ENCODE peak calls at places on chromosomes 6 and 20, in four cellular contexts. One of them, this sample, is unnamed. For H3K27me3, the result is how much of the 10 kb centered on the place peaks cover.

GRCh38 chr6:684831-685636 is 7.9 kb downstream of the EXOC2 start:
- DNase-seq in MM.1S: peak
- DNase-seq in stomach: no peak
- DNase-seq in tibial artery: no peak
- DNase-seq in this sample: no peak

GRCh38 chr20:50054626-50055511 is 58.1 kb downstream of the UBE2V1 start:
- DNase-seq in MM.1S: no peak
- DNase-seq in stomach: peak
- DNase-seq in tibial artery: no peak
- DNase-seq in this sample: no peak

GRCh38 chr6:26270121-26270861 is 94.7 kb upstream of the BTN3A2 start:
- DNase-seq in MM.1S: peak
- DNase-seq in stomach: no peak
- DNase-seq in tibial artery: no peak
- DNase-seq in this sample: no peak

GRCh38 chr6:53728570-53729194 is 63.1 kb upstream of the KLHL31 start:
- DNase-seq in MM.1S: peak
- DNase-seq in stomach: peak
- DNase-seq in tibial artery: no peak
- DNase-seq in this sample: peak

GRCh38 chr6:169445661-169446581 is 192.3 kb upstream of the THBS2 start:
- DNase-seq in MM.1S: no peak
- DNase-seq in stomach: peak
- DNase-seq in tibial artery: no peak
- DNase-seq in this sample: no peak

GRCh38 chr6:113927001-113927400 is 43.9 kb downstream of the HDAC2 start:
- DNase-seq in MM.1S: no peak
- DNase-seq in stomach: no peak
- DNase-seq in tibial artery: no peak
- DNase-seq in this sample: no peak

GRCh38 chr6:30060634-30060981 is 457 bp upstream of the POLR1H start:
- DNase-seq in MM.1S: peak
- DNase-seq in stomach: no peak
- DNase-seq in tibial artery: peak
- DNase-seq in this sample: peak

GRCh38 chr20:63979549-63980316 is at the start of gene SAMD10:
- DNase-seq in MM.1S: peak
- DNase-seq in stomach: peak
- DNase-seq in tibial artery: no peak
- DNase-seq in this sample: no peak

GRCh38 chr6:29494131-29494530 is 6.4 kb upstream of the MAS1L start:
- DNase-seq in MM.1S: no peak
- DNase-seq in stomach: no peak
- DNase-seq in tibial artery: no peak
- DNase-seq in this sample: no peak

GRCh38 chr20:8414611-8415274 is 282.7 kb downstream of the PLCB1 start:
- DNase-seq in MM.1S: no peak
- DNase-seq in stomach: no peak
- DNase-seq in tibial artery: no peak
- DNase-seq in this sample: no peak

GRCh38 chr20:33490023-33490933 is at the start of gene CBFA2T2:
- DNase-seq in MM.1S: peak
- DNase-seq in stomach: no peak
- DNase-seq in tibial artery: peak
- DNase-seq in this sample: no peak

GRCh38 chr6:63573899-63574553 is 1.7 kb downstream of the LOC128125822 start:
- DNase-seq in MM.1S: peak
- DNase-seq in stomach: peak
- DNase-seq in tibial artery: no peak
- DNase-seq in this sample: peak

GRCh38 chr6:168704678-168705077 is 263.7 kb downstream of the SMOC2 start:
- DNase-seq in MM.1S: no peak
- DNase-seq in stomach: no peak
- DNase-seq in tibial artery: no peak
- DNase-seq in this sample: no peak

GRCh38 chr6:117477988-117478852 is 4.3 kb upstream of the DCBLD1 start:
- DNase-seq in MM.1S: peak
- DNase-seq in stomach: no peak
- DNase-seq in tibial artery: no peak
- DNase-seq in this sample: peak

GRCh38 chr20:45347297-45347935 is 808 bp downstream of the SDC4 start:
- DNase-seq in MM.1S: no peak
- DNase-seq in stomach: peak
- DNase-seq in tibial artery: no peak
- DNase-seq in this sample: no peak

GRCh38 chr20:22717466-22717865 is 133.1 kb upstream of the FOXA2 start:
- DNase-seq in MM.1S: no peak
- DNase-seq in stomach: peak
- DNase-seq in tibial artery: no peak
- DNase-seq in this sample: no peak

GRCh38 chr6:91711518-91711917 is 1124.6 kb upstream of the MAP3K7 start:
- DNase-seq in MM.1S: no peak
- DNase-seq in stomach: no peak
- DNase-seq in tibial artery: no peak
- DNase-seq in this sample: no peak

GRCh38 chr6:125367036-125367782 is 65.4 kb upstream of the HDDC2 start:
- DNase-seq in MM.1S: no peak
- DNase-seq in stomach: no peak
- DNase-seq in tibial artery: peak
- DNase-seq in this sample: no peak

GRCh38 chr6:125363010-125363359 is 61.2 kb upstream of the HDDC2 start:
- DNase-seq in MM.1S: no peak
- DNase-seq in stomach: no peak
- DNase-seq in tibial artery: no peak
- DNase-seq in this sample: no peak

GRCh38 chr6:125361868-125362267 is 60.1 kb upstream of the HDDC2 start:
- DNase-seq in MM.1S: no peak
- DNase-seq in stomach: no peak
- DNase-seq in tibial artery: no peak
- DNase-seq in this sample: no peak

GRCh38 chr6:125363360-125364121 is 61.8 kb upstream of the HDDC2 start:
- DNase-seq in MM.1S: no peak
- DNase-seq in stomach: peak
- DNase-seq in tibial artery: peak
- DNase-seq in this sample: peak

DNA sequence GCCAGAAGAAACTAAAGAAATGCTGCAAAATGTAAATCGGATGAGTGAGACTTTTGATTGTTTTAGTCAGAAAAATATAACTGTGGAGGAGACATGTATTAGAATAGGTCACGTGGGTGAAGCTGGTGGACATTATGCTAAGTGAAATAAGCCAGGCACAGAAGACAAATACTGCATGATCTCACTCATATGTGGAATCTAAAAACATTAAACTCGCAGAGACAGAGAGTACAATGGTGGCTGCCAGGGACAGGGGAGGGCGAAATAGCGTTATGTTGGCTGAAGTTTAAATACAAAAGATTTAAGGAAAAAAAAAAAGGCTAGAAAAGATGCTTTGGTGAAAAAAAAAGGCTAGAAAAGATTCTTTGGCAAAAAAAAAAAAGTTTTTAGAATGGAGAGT is 63.5 kb upstream of the HDDC2 start:
- DNase-seq in MM.1S: no peak
- DNase-seq in stomach: no peak
- DNase-seq in tibial artery: no peak
- DNase-seq in this sample: no peak
- H3K4me3 ChIP-seq in MM.1S: no peak
- H3K4me3 ChIP-seq in stomach: no peak
- H3K4me3 ChIP-seq in tibial artery: no peak
- H3K4me3 ChIP-seq in this sample: no peak

DNA sequence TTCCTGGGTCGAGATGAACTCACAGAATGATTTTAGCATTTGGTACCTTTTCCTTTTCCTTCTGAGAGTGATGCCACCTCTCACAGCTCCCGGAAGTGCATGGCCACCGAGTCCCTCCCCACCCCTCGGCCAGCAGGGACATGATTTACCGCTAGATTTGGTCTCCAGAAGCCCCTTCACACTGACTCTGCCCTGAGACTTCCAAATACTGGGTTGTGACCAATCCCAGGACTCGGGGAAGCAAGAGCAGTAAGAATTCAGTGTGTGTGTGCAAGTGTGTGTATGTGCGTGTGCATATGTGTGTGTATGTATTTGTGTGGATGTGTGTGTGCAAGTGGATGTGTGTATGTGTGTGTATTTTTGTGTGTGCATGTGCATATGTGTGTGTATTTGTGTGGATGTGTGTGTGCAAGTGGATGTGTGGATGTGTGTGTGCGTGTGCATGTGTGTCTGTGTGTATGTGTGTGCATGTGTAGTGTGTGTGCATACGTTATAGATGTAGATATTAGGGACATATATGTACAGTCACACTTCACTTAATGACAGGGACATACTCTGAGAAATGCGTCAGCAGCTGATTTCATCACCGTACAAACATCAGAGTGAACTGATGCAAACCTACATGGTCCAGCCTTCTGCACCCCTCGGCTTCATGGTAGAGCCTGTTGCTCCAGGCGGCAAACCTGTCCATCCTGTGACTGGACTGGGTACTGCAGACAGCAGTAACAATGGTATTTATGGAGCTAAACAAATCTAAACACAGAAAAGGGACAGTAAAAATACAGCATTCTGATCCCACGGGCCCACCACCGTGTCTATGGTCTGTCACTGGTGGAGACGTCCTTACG is 374.5 kb downstream of the TAF4 start:
- DNase-seq in MM.1S: no peak
- DNase-seq in stomach: no peak
- DNase-seq in tibial artery: no peak
- DNase-seq in this sample: no peak
- H3K27me3 ChIP-seq in MM.1S: half or more
- H3K27me3 ChIP-seq in stomach: under half
- H3K27me3 ChIP-seq in tibial artery: under half
- H3K27me3 ChIP-seq in this sample: half or more

GRCh38 chr20:37201827-37202162 is 22.4 kb upstream of the MROH8 start:
- DNase-seq in MM.1S: no peak
- DNase-seq in stomach: no peak
- DNase-seq in tibial artery: no peak
- DNase-seq in this sample: no peak
- H3K4me3 ChIP-seq in MM.1S: no peak
- H3K4me3 ChIP-seq in stomach: no peak
- H3K4me3 ChIP-seq in tibial artery: peak
- H3K4me3 ChIP-seq in this sample: no peak

GRCh38 chr20:58636396-58636982 is 14.6 kb upstream of the STX16 start:
- DNase-seq in MM.1S: no peak
- DNase-seq in stomach: no peak
- DNase-seq in tibial artery: peak
- DNase-seq in this sample: no peak

GRCh38 chr20:58638467-58639181 is 12.5 kb upstream of the STX16 start:
- DNase-seq in MM.1S: no peak
- DNase-seq in stomach: no peak
- DNase-seq in tibial artery: peak
- DNase-seq in this sample: no peak

GRCh38 chr20:58634818-58635665 is 16.0 kb upstream of the STX16 start:
- DNase-seq in MM.1S: no peak
- DNase-seq in stomach: no peak
- DNase-seq in tibial artery: no peak
- DNase-seq in this sample: no peak

GRCh38 chr20:58637466-58638198 is 13.5 kb upstream of the STX16 start:
- DNase-seq in MM.1S: no peak
- DNase-seq in stomach: no peak
- DNase-seq in tibial artery: no peak
- DNase-seq in this sample: no peak

GRCh38 chr20:58636983-58637421 is 14.1 kb upstream of the STX16 start:
- DNase-seq in MM.1S: no peak
- DNase-seq in stomach: no peak
- DNase-seq in tibial artery: no peak
- DNase-seq in this sample: no peak
- H3K27me3 ChIP-seq in MM.1S: half or more
- H3K27me3 ChIP-seq in stomach: under half
- H3K27me3 ChIP-seq in tibial artery: under half
- H3K27me3 ChIP-seq in this sample: under half

GRCh38 chr20:47790032-47790965 is 5.0 kb upstream of the SULF2 start:
- DNase-seq in MM.1S: no peak
- DNase-seq in stomach: no peak
- DNase-seq in tibial artery: no peak
- DNase-seq in this sample: no peak

GRCh38 chr20:47789081-47789998 is 4.1 kb upstream of the SULF2 start:
- DNase-seq in MM.1S: no peak
- DNase-seq in stomach: no peak
- DNase-seq in tibial artery: no peak
- DNase-seq in this sample: no peak

GRCh38 chr20:47791084-47791599 is 5.9 kb upstream of the SULF2 start:
- DNase-seq in MM.1S: no peak
- DNase-seq in stomach: no peak
- DNase-seq in tibial artery: no peak
- DNase-seq in this sample: no peak

GRCh38 chr20:47795214-47795667 is 10.0 kb upstream of the SULF2 start:
- DNase-seq in MM.1S: no peak
- DNase-seq in stomach: no peak
- DNase-seq in tibial artery: peak
- DNase-seq in this sample: no peak

DNA sequence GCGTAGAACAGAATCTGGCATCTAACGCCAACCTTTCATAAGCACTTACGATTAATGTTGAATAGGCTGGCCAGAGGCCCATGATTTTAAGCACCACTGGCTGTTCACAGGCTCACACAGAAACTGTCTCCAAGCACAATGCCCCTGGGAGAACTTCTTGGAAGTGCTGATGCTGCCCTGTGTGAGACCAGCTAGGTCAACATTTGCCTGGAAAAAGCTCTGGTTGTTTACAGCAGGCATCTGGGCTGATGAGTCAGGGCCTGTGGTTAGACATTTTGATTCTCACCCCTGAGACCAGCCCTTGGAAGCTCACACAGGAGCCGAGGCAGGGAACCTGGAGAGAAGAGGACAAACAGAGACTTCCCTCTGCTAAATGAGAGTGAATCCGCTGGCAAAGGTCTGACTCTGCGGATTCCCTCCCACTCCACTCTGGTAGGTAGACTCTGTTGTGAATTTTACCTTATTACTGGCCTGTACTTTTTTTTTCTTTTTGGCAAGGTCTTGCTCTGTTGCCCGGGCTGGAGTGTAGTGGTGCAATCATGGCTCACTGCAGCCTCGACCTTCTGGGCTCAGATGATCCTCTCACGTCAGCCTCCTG is 6.8 kb upstream of the SULF2 start:
- DNase-seq in MM.1S: no peak
- DNase-seq in stomach: no peak
- DNase-seq in tibial artery: peak
- DNase-seq in this sample: no peak
- H3K4me3 ChIP-seq in MM.1S: no peak
- H3K4me3 ChIP-seq in stomach: no peak
- H3K4me3 ChIP-seq in tibial artery: no peak
- H3K4me3 ChIP-seq in this sample: no peak

GRCh38 chr6:50455029-50455428 is 258.3 kb upstream of the TFAP2D start:
- DNase-seq in MM.1S: no peak
- DNase-seq in stomach: no peak
- DNase-seq in tibial artery: no peak
- DNase-seq in this sample: no peak
- H3K27me3 ChIP-seq in MM.1S: under half
- H3K27me3 ChIP-seq in stomach: under half
- H3K27me3 ChIP-seq in tibial artery: under half
- H3K27me3 ChIP-seq in this sample: under half